ENCODE peak calls at places on chromosomes 11 and 22, in four cellular contexts. F, X, D and B are unnamed samples. For H3K27me3 and H3K4me1, the result is how much of the 10 kb centered on the place peaks cover.

GRCh38 chr11:117634756-117635593 is 162.0 kb downstream of the DSCAML1 start:
- DNase-seq in X (no peak), F (no peak), D (no peak), B (no peak)

GRCh38 chr11:77775941-77776340 is 44.6 kb downstream of the RSF1 start:
- DNase-seq in X (no peak), D (no peak), F (no peak), B (no peak)

GRCh38 chr11:61357233-61357893 is 4.3 kb downstream of the CYB561A3 start:
- DNase-seq in F (no peak), D (no peak), X (no peak), B (no peak)

GRCh38 chr11:122917311-122917710 is 34.8 kb downstream of the JHY start:
- DNase-seq in F (no peak), D (peak), X (no peak), B (no peak)

GRCh38 chr11:24406980-24407379 is 89.9 kb upstream of the LUZP2 start:
- DNase-seq in X (no peak), F (no peak), D (no peak), B (no peak)

GRCh38 chr11:3954448-3955298 is 99.2 kb downstream of the STIM1 start:
- DNase-seq in X (no peak), D (peak), F (peak), B (no peak)

GRCh38 chr11:12073436-12073835 is 37.0 kb upstream of the MICAL2 start:
- DNase-seq in X (no peak), D (no peak), F (no peak), B (no peak)

GRCh38 chr11:111561801-111562325 is 21.3 kb downstream of the LAYN start:
- DNase-seq in F (no peak), X (no peak), D (peak), B (no peak)

GRCh38 chr11:113874920-113875413 is 405 bp downstream of the USP28 start:
- DNase-seq in D (peak), X (no peak), F (no peak), B (no peak)

GRCh38 chr11:84969103-84969502 is 658.0 kb downstream of the DLG2 start:
- DNase-seq in D (no peak), X (no peak), F (no peak), B (no peak)

GRCh38 chr11:133026952-133027351 is 505.3 kb downstream of the OPCML start:
- DNase-seq in X (no peak), D (no peak), F (no peak), B (no peak)

GRCh38 chr11:122115520-122116343 is at the start of gene BLID:
- DNase-seq in X (no peak), D (no peak), F (peak), B (no peak)

GRCh38 chr11:58525037-58525614 is 17.2 kb upstream of the OR5B21 start:
- DNase-seq in F (no peak), D (no peak), X (no peak), B (no peak)

GRCh38 chr11:75474878-75475766 is 42.1 kb upstream of the KLHL35 start:
- DNase-seq in F (peak), D (no peak), X (peak), B (peak)

GRCh38 chr11:68806931-68807844 is 34.5 kb downstream of the CPT1A start:
- DNase-seq in X (no peak), F (no peak), D (peak), B (no peak)

GRCh38 chr11:103906291-103906850 is 130.1 kb upstream of the DDI1 start:
- DNase-seq in X (no peak), D (no peak), F (no peak), B (no peak)

GRCh38 chr11:109858152-109858551 is 235.0 kb upstream of the ZC3H12C start:
- DNase-seq in D (no peak), X (no peak), F (peak), B (no peak)

GRCh38 chr22:40193429-40194421 is 16.0 kb downstream of the TNRC6B start:
- DNase-seq in D (no peak), X (no peak), F (peak), B (no peak)

GRCh38 chr11:12961615-12962014 is 47.5 kb upstream of the RASSF10 start:
- DNase-seq in F (no peak), X (no peak), D (no peak), B (no peak)

GRCh38 chr11:32310218-32310601 is 125.1 kb downstream of the WT1 start:
- DNase-seq in D (no peak), F (no peak), X (no peak), B (no peak)

GRCh38 chr11:110121204-110121603 is 28.0 kb downstream of the ZC3H12C start:
- DNase-seq in X (no peak), D (peak), F (no peak), B (no peak)

GRCh38 chr11:7690648-7691047 is 15.6 kb downstream of the OVCH2 start:
- DNase-seq in F (no peak), D (no peak), X (no peak), B (no peak)

GRCh38 chr11:32884770-32885384 is 7.7 kb upstream of the QSER1 start:
- DNase-seq in D (no peak), F (peak), X (no peak), B (no peak)

GRCh38 chr11:111601636-111601978 is 642 bp upstream of the SIK2 start:
- DNase-seq in D (no peak), F (no peak), X (no peak), B (no peak)

GRCh38 chr11:76307978-76308747 is 72.8 kb downstream of the THAP12 start:
- DNase-seq in X (no peak), F (no peak), D (no peak), B (no peak)

GRCh38 chr11:109423114-109423859 is 1.3 kb downstream of the C11orf87 start:
- DNase-seq in X (peak), D (peak), F (no peak), B (no peak)

GRCh38 chr11:105297463-105297862 is 157.9 kb upstream of the CARD18 start:
- DNase-seq in F (no peak), X (no peak), D (peak), B (no peak)

GRCh38 chr11:46363455-46363920 is 16.2 kb downstream of the DGKZ start:
- DNase-seq in X (peak), F (no peak), D (peak), B (no peak)
- H3K4me3 ChIP-seq in X (no peak), F (no peak), D (no peak), B (no peak)

DNA sequence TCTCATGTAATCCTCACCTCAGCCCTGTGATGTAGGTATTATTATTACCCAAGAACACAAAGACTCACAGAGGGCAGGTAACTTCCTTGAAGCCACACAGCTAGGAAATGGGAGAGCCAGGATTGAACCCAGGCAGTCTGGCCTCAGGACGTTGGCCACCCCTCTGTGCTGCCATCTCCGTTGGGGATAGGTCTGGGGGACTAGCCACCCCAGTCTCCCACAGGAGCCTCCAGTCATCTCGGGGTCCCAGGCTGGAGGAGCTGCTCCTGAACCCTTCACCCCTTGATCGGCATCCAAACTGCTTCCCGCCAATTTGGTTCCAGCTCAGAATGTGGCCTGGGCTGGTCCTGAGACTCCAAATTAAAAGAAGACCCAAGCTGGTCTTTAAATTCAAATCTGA is 10.4 kb upstream of the TCF20 start:
- DNase-seq in D (no peak), X (no peak), F (no peak), B (no peak)
- H3K27me3 ChIP-seq in D (under half), X (under half), F (under half), B (under half)

GRCh38 chr11:60085909-60086308 is 2.6 kb upstream of the MS4A2 start:
- DNase-seq in F (peak), X (no peak), D (no peak), B (no peak)
- H3K4me1 ChIP-seq in F (under half), X (under half), D (under half), B (under half)

DNA sequence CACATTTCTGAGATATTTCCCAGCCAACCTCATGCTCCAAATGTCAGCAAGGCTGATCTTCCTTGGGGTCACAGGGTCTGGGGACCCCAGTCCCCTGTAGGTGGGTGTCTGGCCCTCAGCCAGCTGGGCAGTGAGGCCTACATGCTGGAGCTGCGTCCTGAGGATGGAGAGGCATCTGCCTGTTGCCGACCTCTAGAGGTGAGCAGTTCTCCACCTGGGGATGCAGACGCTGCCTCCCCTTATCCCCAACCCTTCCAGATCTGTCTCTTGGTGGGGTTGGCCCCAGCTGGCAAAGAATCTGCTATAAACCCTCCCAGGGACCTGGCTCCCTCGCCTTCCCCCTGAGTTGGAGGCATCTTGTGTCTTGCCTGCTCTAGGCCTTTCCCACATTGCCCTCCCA is 79.6 kb downstream of the PKNOX2 start:
- DNase-seq in D (no peak), F (no peak), X (no peak), B (no peak)
- H3K4me3 ChIP-seq in D (no peak), F (no peak), X (no peak), B (no peak)

GRCh38 chr11:20668410-20668809 is 976 bp upstream of the NELL1 start:
- DNase-seq in X (no peak), D (no peak), F (no peak), B (no peak)
- H3K27me3 ChIP-seq in X (under half), D (under half), F (under half), B (under half)

DNA sequence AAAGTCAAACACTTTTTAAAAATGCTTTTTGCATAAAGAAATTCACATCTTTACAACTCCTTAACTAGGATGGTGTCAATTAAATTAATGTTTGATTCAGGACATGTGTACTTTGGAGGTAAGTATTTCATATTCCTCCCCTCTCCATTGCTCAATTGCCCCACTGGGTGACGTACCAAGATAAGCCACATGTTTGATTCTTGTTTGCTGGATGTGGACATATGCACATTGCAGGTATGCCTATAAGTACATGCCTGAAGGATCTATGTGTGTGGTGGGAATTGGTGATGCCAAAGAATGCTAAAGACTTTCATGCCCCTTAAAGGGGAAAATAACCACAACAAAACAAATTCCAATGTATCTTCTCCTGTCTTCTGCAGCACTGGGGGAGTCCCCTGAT is 5.8 kb downstream of the CD44 start:
- DNase-seq in F (no peak), D (no peak), X (no peak), B (no peak)
- H3K4me1 ChIP-seq in F (under half), D (half or more), X (under half), B (half or more)

GRCh38 chr11:57475671-57476222 is 15.4 kb downstream of the RTN4RL2 start:
- DNase-seq in D (no peak), F (no peak), X (no peak), B (no peak)
- H3K4me3 ChIP-seq in D (no peak), F (no peak), X (peak), B (peak)

GRCh38 chr11:2737876-2738275 is 38.1 kb upstream of the KCNQ1OT1 start:
- DNase-seq in X (peak), F (peak), D (no peak), B (no peak)
- H3K27me3 ChIP-seq in X (under half), F (under half), D (under half), B (under half)

DNA sequence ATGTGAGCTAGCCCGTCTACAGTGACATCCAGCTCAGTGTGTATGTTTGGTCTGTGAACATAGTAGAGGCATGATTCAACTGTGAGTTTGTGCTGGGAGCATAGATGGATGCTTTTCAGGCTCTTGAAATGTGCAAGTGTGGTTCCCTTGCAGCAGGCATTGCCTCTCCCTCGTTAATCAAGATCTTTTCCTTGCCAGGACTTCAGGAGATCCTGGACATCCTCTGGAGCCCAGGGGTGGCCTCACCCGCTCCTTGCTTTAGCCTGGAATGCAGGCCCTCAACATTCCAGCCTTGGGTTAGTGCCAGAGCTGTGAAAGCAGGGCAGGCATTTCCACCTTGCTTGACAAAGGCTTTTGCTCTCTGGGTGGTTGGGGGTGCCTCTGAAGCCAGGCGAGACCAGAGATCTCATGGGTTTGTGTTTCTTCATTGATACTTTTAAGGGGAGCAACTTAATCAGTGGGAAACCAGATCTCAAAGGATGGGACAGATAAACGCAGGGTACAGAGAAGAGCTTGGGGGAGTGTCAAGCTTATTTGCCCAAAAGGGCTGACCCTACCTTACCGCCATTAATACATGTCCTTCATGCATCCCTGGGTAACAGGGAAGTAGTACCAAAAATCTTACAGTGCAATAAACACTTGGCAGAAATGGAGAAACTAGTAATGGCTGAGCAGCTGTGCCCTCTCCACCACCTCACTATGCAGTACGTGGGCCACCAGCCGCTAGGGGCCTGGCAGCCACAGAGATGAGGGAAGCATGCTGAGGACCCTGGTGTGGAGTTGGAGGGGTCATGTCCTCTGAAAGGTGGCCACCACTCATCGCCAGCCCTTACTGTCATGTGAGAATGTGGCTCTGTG is 72.1 kb downstream of the PTPRJ start:
- DNase-seq in X (no peak), D (peak), F (no peak), B (no peak)
- H3K4me1 ChIP-seq in X (under half), D (under half), F (under half), B (under half)